ENCODE peak calls at places on chromosomes 5 and 9, in six cellular contexts. One of them, this sample, is unnamed.
A peak's percentile ranks its signal among the peaks of the same experiment; 100 is the strongest.

GRCh38 chr9:2497666-2498400 is 123.8 kb upstream of the VLDLR start:
- DNase-seq in tibial nerve: no peak
- DNase-seq in RWPE1: no peak
- DNase-seq in hepatocyte: no peak
- DNase-seq in RWPE2: no peak
- DNase-seq in A673: no peak
- DNase-seq in this sample: no peak

GRCh38 chr9:112174965-112175795 is at the start of gene SUSD1:
- DNase-seq in tibial nerve: no peak
- DNase-seq in RWPE1: peak; percentile 57
- DNase-seq in hepatocyte: peak; percentile 74
- DNase-seq in RWPE2: no peak
- DNase-seq in A673: peak; percentile 47
- DNase-seq in this sample: peak; percentile 16

GRCh38 chr9:111658943-111659342 is 2.5 kb upstream of the GNG10 start:
- DNase-seq in tibial nerve: no peak
- DNase-seq in RWPE1: no peak
- DNase-seq in hepatocyte: peak; percentile 10
- DNase-seq in RWPE2: no peak
- DNase-seq in A673: no peak
- DNase-seq in this sample: no peak

GRCh38 chr5:160312139-160312959 is at the start of gene CCNJL:
- DNase-seq in tibial nerve: no peak
- DNase-seq in RWPE1: peak; percentile 92
- DNase-seq in hepatocyte: peak; percentile 85
- DNase-seq in RWPE2: peak; percentile 80
- DNase-seq in A673: peak; percentile 78
- DNase-seq in this sample: no peak

GRCh38 chr5:7886849-7887460 is 18.0 kb downstream of the MTRR start:
- DNase-seq in tibial nerve: no peak
- DNase-seq in RWPE1: peak; percentile 32
- DNase-seq in hepatocyte: peak; percentile 55
- DNase-seq in RWPE2: no peak
- DNase-seq in A673: peak; percentile 70
- DNase-seq in this sample: no peak

GRCh38 chr9:27273186-27273585 is 23.8 kb downstream of the EQTN start:
- DNase-seq in tibial nerve: no peak
- DNase-seq in RWPE1: no peak
- DNase-seq in hepatocyte: no peak
- DNase-seq in RWPE2: no peak
- DNase-seq in A673: no peak
- DNase-seq in this sample: no peak

GRCh38 chr9:96027271-96028131 is 152.0 kb downstream of the ERCC6L2 start:
- DNase-seq in tibial nerve: no peak
- DNase-seq in RWPE1: no peak
- DNase-seq in hepatocyte: peak; percentile 41
- DNase-seq in RWPE2: no peak
- DNase-seq in A673: no peak
- DNase-seq in this sample: no peak

GRCh38 chr9:132066057-132066456 is 13.6 kb downstream of the MED27 start:
- DNase-seq in tibial nerve: no peak
- DNase-seq in RWPE1: no peak
- DNase-seq in hepatocyte: no peak
- DNase-seq in RWPE2: no peak
- DNase-seq in A673: no peak
- DNase-seq in this sample: no peak

GRCh38 chr5:83378624-83379259 is 92.8 kb upstream of the VCAN start:
- DNase-seq in tibial nerve: no peak
- DNase-seq in RWPE1: no peak
- DNase-seq in hepatocyte: no peak
- DNase-seq in RWPE2: no peak
- DNase-seq in A673: no peak
- DNase-seq in this sample: no peak

GRCh38 chr9:72589684-72590555 is 68.5 kb downstream of the TMC1 start:
- DNase-seq in tibial nerve: no peak
- DNase-seq in RWPE1: no peak
- DNase-seq in hepatocyte: no peak
- DNase-seq in RWPE2: no peak
- DNase-seq in A673: peak; percentile 45
- DNase-seq in this sample: no peak

GRCh38 chr9:127763918-127764384 is 14.5 kb downstream of the SH2D3C start:
- DNase-seq in tibial nerve: no peak
- DNase-seq in RWPE1: no peak
- DNase-seq in hepatocyte: no peak
- DNase-seq in RWPE2: no peak
- DNase-seq in A673: no peak
- DNase-seq in this sample: no peak

GRCh38 chr5:131782717-131783116 is 14.1 kb downstream of the FNIP1 start:
- DNase-seq in tibial nerve: no peak
- DNase-seq in RWPE1: no peak
- DNase-seq in hepatocyte: no peak
- DNase-seq in RWPE2: no peak
- DNase-seq in A673: no peak
- DNase-seq in this sample: no peak

GRCh38 chr5:139862313-139862712 is 66.7 kb downstream of the PSD2 start:
- DNase-seq in tibial nerve: no peak
- DNase-seq in RWPE1: no peak
- DNase-seq in hepatocyte: no peak
- DNase-seq in RWPE2: no peak
- DNase-seq in A673: peak; percentile 13
- DNase-seq in this sample: no peak

GRCh38 chr9:134378901-134379338 is 52.7 kb downstream of the RXRA start:
- DNase-seq in tibial nerve: no peak
- DNase-seq in RWPE1: peak; percentile 91
- DNase-seq in hepatocyte: peak; percentile 62
- DNase-seq in RWPE2: no peak
- DNase-seq in A673: peak; percentile 85
- DNase-seq in this sample: no peak

GRCh38 chr5:73311291-73312110 is 137.1 kb downstream of the FOXD1 start:
- DNase-seq in tibial nerve: peak; percentile 49
- DNase-seq in RWPE1: peak; percentile 86
- DNase-seq in hepatocyte: peak; percentile 63
- DNase-seq in RWPE2: no peak
- DNase-seq in A673: peak; percentile 34
- DNase-seq in this sample: no peak

GRCh38 chr5:149563461-149563860 is 12.2 kb upstream of the CSNK1A1 start:
- DNase-seq in tibial nerve: no peak
- DNase-seq in RWPE1: no peak
- DNase-seq in hepatocyte: no peak
- DNase-seq in RWPE2: no peak
- DNase-seq in A673: no peak
- DNase-seq in this sample: no peak

GRCh38 chr9:89448381-89448780 is 49.5 kb downstream of the SEMA4D start:
- DNase-seq in tibial nerve: no peak
- DNase-seq in RWPE1: no peak
- DNase-seq in hepatocyte: no peak
- DNase-seq in RWPE2: no peak
- DNase-seq in A673: no peak
- DNase-seq in this sample: no peak

GRCh38 chr5:36739751-36740221 is 133.4 kb downstream of the SLC1A3 start:
- DNase-seq in tibial nerve: peak; percentile 42
- DNase-seq in RWPE1: peak; percentile 67
- DNase-seq in hepatocyte: peak; percentile 79
- DNase-seq in RWPE2: no peak
- DNase-seq in A673: peak; percentile 85
- DNase-seq in this sample: peak; percentile 48
- TF ChIP-seq CTCF in tibial nerve: peak; percentile 38
- TF ChIP-seq CTCF in RWPE1: peak; percentile 84
- TF ChIP-seq CTCF in hepatocyte: peak; percentile 71
- TF ChIP-seq CTCF in RWPE2: peak; percentile 92
- TF ChIP-seq CTCF in A673: peak; percentile 95
- TF ChIP-seq CTCF in this sample: peak; percentile 63

DNA sequence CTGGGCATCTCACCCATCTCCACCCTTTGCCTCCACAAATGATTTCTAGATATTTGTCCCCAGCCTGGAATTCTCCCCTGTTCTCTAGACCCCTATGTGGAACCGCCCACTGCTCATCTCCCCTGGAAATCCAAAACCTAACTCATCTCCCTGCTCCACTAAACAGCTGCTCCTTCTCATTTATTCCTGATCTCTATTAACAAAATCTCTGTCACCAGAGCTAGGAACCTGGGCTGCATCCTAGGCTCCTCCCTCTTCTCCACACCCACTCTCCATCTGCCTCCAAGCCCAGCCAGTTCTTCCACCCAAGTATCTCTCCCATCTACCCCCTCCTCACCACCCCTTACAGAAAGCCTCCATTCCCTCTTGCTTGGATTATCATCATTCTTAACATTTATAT is 24.0 kb upstream of the SYNPO start:
- DNase-seq in tibial nerve: no peak
- DNase-seq in RWPE1: no peak
- DNase-seq in hepatocyte: no peak
- DNase-seq in RWPE2: no peak
- DNase-seq in A673: peak; percentile 32
- DNase-seq in this sample: no peak
- H3K27ac ChIP-seq in tibial nerve: no peak overlapping the region
- H3K27ac ChIP-seq in RWPE1: no peak overlapping the region
- H3K27ac ChIP-seq in hepatocyte: peak overlapping the region; percentile 7
- H3K27ac ChIP-seq in RWPE2: no peak overlapping the region
- H3K27ac ChIP-seq in A673: peak overlapping the region; percentile 72
- H3K27ac ChIP-seq in this sample: no peak overlapping the region

GRCh38 chr9:68577778-68578591 is 37.3 kb upstream of the TMEM252 start:
- DNase-seq in tibial nerve: no peak
- DNase-seq in RWPE1: no peak
- DNase-seq in hepatocyte: no peak
- DNase-seq in RWPE2: no peak
- DNase-seq in A673: no peak
- DNase-seq in this sample: no peak

GRCh38 chr9:68575821-68576220 is 35.1 kb upstream of the TMEM252 start:
- DNase-seq in tibial nerve: no peak
- DNase-seq in RWPE1: no peak
- DNase-seq in hepatocyte: no peak
- DNase-seq in RWPE2: no peak
- DNase-seq in A673: no peak
- DNase-seq in this sample: no peak

GRCh38 chr9:68574150-68574549 is 33.5 kb upstream of the TMEM252 start:
- DNase-seq in tibial nerve: no peak
- DNase-seq in RWPE1: no peak
- DNase-seq in hepatocyte: no peak
- DNase-seq in RWPE2: no peak
- DNase-seq in A673: no peak
- DNase-seq in this sample: no peak
- TF ChIP-seq CTCF in tibial nerve: no peak
- TF ChIP-seq CTCF in RWPE1: no peak
- TF ChIP-seq CTCF in hepatocyte: peak; percentile 34
- TF ChIP-seq CTCF in RWPE2: peak; percentile 38
- TF ChIP-seq CTCF in A673: peak; percentile 36
- TF ChIP-seq CTCF in this sample: no peak

GRCh38 chr5:158485604-158486081 is 614.1 kb downstream of the EBF1 start:
- DNase-seq in tibial nerve: no peak
- DNase-seq in RWPE1: no peak
- DNase-seq in hepatocyte: peak; percentile 60
- DNase-seq in RWPE2: no peak
- DNase-seq in A673: no peak
- DNase-seq in this sample: no peak
- H3K27ac ChIP-seq in tibial nerve: no peak overlapping the region
- H3K27ac ChIP-seq in RWPE1: no peak overlapping the region
- H3K27ac ChIP-seq in hepatocyte: peak overlapping the region; percentile 61
- H3K27ac ChIP-seq in RWPE2: no peak overlapping the region
- H3K27ac ChIP-seq in A673: no peak overlapping the region
- H3K27ac ChIP-seq in this sample: no peak overlapping the region

This sample was measured in CD4-positive, alpha-beta T cell.